ENCODE peak calls at places on chromosome 22, in five cellular contexts. E, T, Q, L and Z are unnamed samples.

GRCh38 chr22:40422558-40423245 is 52.3 kb downstream of the SGSM3 start:
- DNase-seq in T (no peak), E (no peak), L (no peak), Q (no peak), Z (no peak)

GRCh38 chr22:26273011-26273675 is 103.9 kb downstream of the SEZ6L start:
- DNase-seq in L (no peak), T (no peak), Q (no peak), E (no peak), Z (no peak)

GRCh38 chr22:22400099-22400498 is 108.4 kb downstream of the ZNF280B start:
- DNase-seq in T (no peak), L (no peak), Q (no peak), E (no peak), Z (no peak)

GRCh38 chr22:33579448-33580093 is 340.7 kb downstream of the LARGE1 start:
- DNase-seq in L (peak), T (peak), Q (peak), E (peak), Z (peak)

GRCh38 chr22:33389927-33390326 is 331.7 kb upstream of the SYN3 start:
- DNase-seq in Q (no peak), T (no peak), L (no peak), E (no peak), Z (no peak)

GRCh38 chr22:41929158-41929896 is 2.7 kb upstream of the TNFRSF13C start:
- DNase-seq in T (no peak), Q (no peak), E (no peak), L (no peak), Z (no peak)

GRCh38 chr22:44618400-44618799 is 83.6 kb upstream of the PRR5 start:
- DNase-seq in T (no peak), L (no peak), E (no peak), Q (no peak), Z (no peak)

GRCh38 chr22:47408409-47408808 is 646.0 kb downstream of the TBC1D22A start:
- DNase-seq in L (no peak), T (no peak), E (no peak), Q (no peak), Z (peak)

GRCh38 chr22:43910178-43910695 is 13.4 kb upstream of the PNPLA3 start:
- DNase-seq in T (no peak), L (no peak), E (no peak), Q (no peak), Z (no peak)

GRCh38 chr22:31973739-31974138 is 29.4 kb downstream of the YWHAH start:
- DNase-seq in T (peak), L (no peak), Q (peak), E (peak), Z (no peak)

GRCh38 chr22:43289976-43290663 is 53.1 kb downstream of the SCUBE1 start:
- DNase-seq in L (no peak), E (no peak), T (no peak), Q (no peak), Z (peak)

GRCh38 chr22:29202231-29203192 is 3.2 kb upstream of the EMID1 start:
- DNase-seq in E (peak), T (peak), L (peak), Q (peak), Z (peak)

GRCh38 chr22:31912402-31912733 is 32.0 kb upstream of the YWHAH start:
- DNase-seq in L (no peak), E (no peak), T (no peak), Q (no peak), Z (no peak)

GRCh38 chr22:47292546-47293320 is 530.3 kb downstream of the TBC1D22A start:
- DNase-seq in Q (no peak), T (no peak), E (no peak), L (no peak), Z (no peak)

GRCh38 chr22:46036558-46037408 is 59.8 kb upstream of the WNT7B start:
- DNase-seq in L (no peak), T (peak), E (peak), Q (no peak), Z (peak)

GRCh38 chr22:39545310-39546063 is 12.9 kb upstream of the RPS19BP1 start:
- DNase-seq in Q (peak), E (peak), L (no peak), T (no peak), Z (no peak)

GRCh38 chr22:46738642-46738960 is 549 bp upstream of the CERK start:
- DNase-seq in E (no peak), T (no peak), Q (no peak), L (no peak), Z (no peak)

GRCh38 chr22:42691440-42691839 is 29.2 kb downstream of the A4GALT start:
- DNase-seq in L (no peak), T (no peak), Q (no peak), E (no peak), Z (no peak)

GRCh38 chr22:32649515-32650200 is 151.8 kb upstream of the TIMP3 start:
- DNase-seq in Q (peak), T (no peak), E (no peak), L (no peak), Z (no peak)

GRCh38 chr22:29306175-29306829 is at the start of gene GAS2L1:
- DNase-seq in Q (peak), E (peak), L (peak), T (peak), Z (peak)

GRCh38 chr22:39134366-39135091 is 18.0 kb downstream of the CBX7 start:
- DNase-seq in E (no peak), Q (no peak), L (no peak), T (no peak), Z (no peak)

GRCh38 chr22:41982886-41983285 is 13.6 kb downstream of the SEPTIN3 start:
- DNase-seq in Q (no peak), T (no peak), L (no peak), E (no peak), Z (no peak)

GRCh38 chr22:19291218-19291579 is 320 bp downstream of the CLTCL1 start:
- DNase-seq in Q (peak), L (no peak), E (peak), T (peak), Z (peak)

GRCh38 chr22:45678961-45679912 is 7.6 kb downstream of the ATXN10 start:
- DNase-seq in T (no peak), L (no peak), E (no peak), Q (no peak), Z (no peak)

GRCh38 chr22:44440224-44441160 is 57.5 kb downstream of the RTL6 start:
- DNase-seq in L (no peak), E (no peak), Q (no peak), T (peak), Z (no peak)

GRCh38 chr22:48101704-48102103 is 1339.3 kb downstream of the TBC1D22A start:
- DNase-seq in T (peak), Q (no peak), L (no peak), E (no peak), Z (no peak)

GRCh38 chr22:42434748-42435425 is 2.7 kb upstream of the NFAM1 start:
- DNase-seq in T (no peak), L (no peak), Q (no peak), E (no peak), Z (no peak)

GRCh38 chr22:21980547-21980946 is 2.0 kb downstream of the TOP3B start:
- DNase-seq in L (no peak), T (no peak), E (no peak), Q (no peak), Z (no peak)

GRCh38 chr22:31753005-31753633 is 700 bp upstream of the DEPDC5 start:
- DNase-seq in L (no peak), E (peak), T (peak), Q (peak), Z (peak)

GRCh38 chr22:42074153-42074750 is at the start of gene PHETA2:
- DNase-seq in E (peak), T (peak), Q (peak), L (peak), Z (peak)

GRCh38 chr22:34416321-34416900 is 496.1 kb upstream of the LARGE1 start:
- DNase-seq in Q (no peak), L (no peak), T (no peak), E (no peak), Z (no peak)

GRCh38 chr22:22772883-22773282 is 114.7 kb upstream of the IGLL5 start:
- DNase-seq in T (no peak), E (no peak), L (no peak), Q (no peak), Z (no peak)

GRCh38 chr22:29359469-29359868 is 28.9 kb downstream of the AP1B1 start:
- DNase-seq in L (no peak), Q (peak), E (peak), T (peak), Z (peak)

GRCh38 chr22:46425011-46425410 is 89.5 kb downstream of the TRMU start:
- DNase-seq in L (no peak), E (no peak), Q (no peak), T (no peak), Z (no peak)

GRCh38 chr22:48921411-48921903 is 906.2 kb downstream of the BRD1 start:
- DNase-seq in T (no peak), E (no peak), L (no peak), Q (no peak), Z (no peak)

DNA sequence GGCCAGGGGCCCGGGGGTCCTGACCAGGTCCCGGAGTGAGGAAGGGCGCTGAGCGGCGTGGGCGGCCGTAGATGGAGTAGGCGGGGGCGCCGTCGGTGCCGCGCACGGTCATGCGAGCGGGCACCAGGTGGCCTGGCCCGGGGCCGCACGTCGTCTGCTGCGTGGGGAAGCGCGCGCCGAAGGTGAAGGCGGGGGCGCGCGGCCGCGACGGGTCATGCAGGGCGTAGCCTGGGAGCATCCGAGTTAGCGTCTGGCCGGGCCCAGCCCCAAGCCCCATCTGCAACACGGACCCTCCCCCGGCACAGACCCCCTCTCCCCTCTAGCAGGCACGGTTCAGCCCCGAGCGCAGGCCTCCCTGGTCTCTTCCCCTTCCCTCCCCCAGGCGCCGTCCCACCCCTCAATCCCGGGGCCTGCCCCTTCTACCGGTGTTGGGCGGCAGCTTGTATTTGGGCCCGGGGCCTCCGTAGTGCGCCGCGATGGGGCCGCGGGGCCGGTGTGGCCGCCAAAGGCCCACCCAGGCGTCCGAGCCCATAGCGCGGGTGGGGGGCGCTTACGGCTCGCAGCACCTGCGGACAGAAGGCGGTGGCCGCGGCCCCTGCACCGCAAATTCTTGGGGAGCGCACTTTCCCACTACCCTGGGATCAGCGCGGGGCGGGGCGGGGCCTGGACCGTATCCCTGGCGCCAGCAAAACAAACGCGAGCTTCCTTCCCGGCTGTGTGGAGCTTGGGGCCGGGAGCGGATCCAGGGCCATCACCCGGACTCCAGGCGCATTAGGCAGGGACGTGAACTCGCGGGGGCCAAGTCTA is 1.9 kb upstream of the TYMP start:
- DNase-seq in Q (peak), T (peak), E (peak), L (peak), Z (peak)
- TF ChIP-seq POLR2A in Q (no peak), T (peak), E (peak), L (peak), Z (no peak)

GRCh38 chr22:37904572-37905533 is 1.2 kb upstream of the MICALL1 start:
- DNase-seq in E (peak), Q (peak), T (peak), L (no peak), Z (peak)
- TF ChIP-seq POLR2A in E (no peak), Q (no peak), T (no peak), L (no peak), Z (peak)

GRCh38 chr22:30426395-30427353 is 1.1 kb downstream of the MTFP1 start:
- DNase-seq in L (peak), Q (peak), E (peak), T (peak), Z (peak)
- TF ChIP-seq POLR2A in L (no peak), Q (no peak), E (no peak), T (no peak), Z (no peak)

GRCh38 chr22:18024276-18024939 is at the start of gene MICAL3:
- DNase-seq in T (peak), E (peak), Q (peak), L (peak), Z (peak)

GRCh38 chr22:18022851-18023250 is 1.5 kb downstream of the MICAL3 start:
- DNase-seq in T (no peak), L (no peak), E (no peak), Q (no peak), Z (peak)

GRCh38 chr22:18021431-18021830 is 2.9 kb downstream of the MICAL3 start:
- DNase-seq in Q (no peak), T (no peak), E (no peak), L (no peak), Z (no peak)

GRCh38 chr22:18024956-18025720 is 777 bp upstream of the MICAL3 start:
- DNase-seq in E (no peak), L (no peak), Q (no peak), T (no peak), Z (no peak)

GRCh38 chr22:18023509-18024275 is 669 bp downstream of the MICAL3 start:
- DNase-seq in Q (peak), E (peak), T (peak), L (peak), Z (peak)
- TF ChIP-seq POLR2A in Q (no peak), E (peak), T (peak), L (no peak), Z (peak)

GRCh38 chr22:37747090-37747714 is 50.4 kb downstream of the TRIOBP start:
- DNase-seq in Q (peak), T (no peak), E (no peak), L (no peak), Z (peak)

GRCh38 chr22:37744589-37744988 is 47.7 kb downstream of the TRIOBP start:
- DNase-seq in Q (no peak), L (no peak), E (no peak), T (no peak), Z (no peak)

GRCh38 chr22:37745548-37746365 is 48.9 kb downstream of the TRIOBP start:
- DNase-seq in Q (peak), T (peak), E (peak), L (peak), Z (peak)

GRCh38 chr22:37747715-37748100 is 50.9 kb downstream of the TRIOBP start:
- DNase-seq in T (no peak), L (no peak), Q (no peak), E (no peak), Z (no peak)

DNA sequence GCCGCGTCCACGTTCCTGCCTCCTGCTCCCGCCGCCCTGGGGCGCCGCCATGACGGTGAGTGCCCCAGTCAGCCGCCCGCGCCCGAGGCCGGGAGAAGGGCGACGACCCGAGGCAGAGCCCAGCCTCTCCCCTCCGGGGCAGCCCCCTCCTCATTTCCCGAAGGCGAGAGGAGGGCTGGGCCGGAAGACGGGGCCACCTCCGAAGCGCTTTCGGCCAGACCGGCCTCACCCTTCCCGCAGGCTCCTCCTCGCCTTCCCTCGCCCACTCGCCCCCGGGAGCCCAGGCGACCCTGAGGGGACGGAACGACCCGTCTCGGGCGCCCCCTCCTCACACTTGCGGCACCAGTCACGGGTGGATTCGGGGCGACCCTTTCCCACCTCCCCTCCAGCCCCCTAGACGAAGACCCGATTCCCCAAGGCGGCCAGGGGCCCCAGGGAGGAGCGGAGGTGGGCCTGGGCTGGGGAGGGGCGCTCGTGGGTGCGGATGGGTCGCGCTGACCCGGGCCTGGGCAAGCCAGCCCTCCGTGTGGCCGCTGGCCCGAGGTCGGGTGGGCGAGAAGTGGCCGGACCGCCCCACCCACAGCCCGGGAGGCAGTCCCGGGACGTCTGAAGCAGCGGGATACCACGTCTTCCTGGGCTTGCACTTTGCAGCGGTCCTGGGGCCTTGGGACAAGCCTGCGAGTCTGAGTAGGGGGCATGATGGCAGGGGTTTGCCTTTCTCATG is 49.7 kb downstream of the TRIOBP start:
- DNase-seq in E (no peak), T (no peak), Q (peak), L (peak), Z (no peak)
- TF ChIP-seq POLR2A in E (no peak), T (no peak), Q (no peak), L (no peak), Z (peak)

GRCh38 chr22:20494978-20495860 is at the start of gene KLHL22:
- DNase-seq in E (peak), Q (peak), T (no peak), L (peak), Z (peak)

GRCh38 chr22:20498913-20499312 is 3.3 kb upstream of the KLHL22 start:
- DNase-seq in E (no peak), Q (no peak), L (no peak), T (no peak), Z (no peak)

GRCh38 chr22:20497426-20497825 is 1.8 kb upstream of the KLHL22 start:
- DNase-seq in Q (no peak), L (no peak), T (no peak), E (no peak), Z (no peak)

GRCh38 chr22:20499769-20500168 is 4.2 kb upstream of the KLHL22 start:
- DNase-seq in T (no peak), E (no peak), L (no peak), Q (no peak), Z (no peak)

GRCh38 chr22:20495861-20496681 is 476 bp upstream of the KLHL22 start:
- DNase-seq in T (peak), L (peak), E (peak), Q (peak), Z (peak)
- TF ChIP-seq POLR2A in T (peak), L (no peak), E (peak), Q (no peak), Z (peak)

DNA sequence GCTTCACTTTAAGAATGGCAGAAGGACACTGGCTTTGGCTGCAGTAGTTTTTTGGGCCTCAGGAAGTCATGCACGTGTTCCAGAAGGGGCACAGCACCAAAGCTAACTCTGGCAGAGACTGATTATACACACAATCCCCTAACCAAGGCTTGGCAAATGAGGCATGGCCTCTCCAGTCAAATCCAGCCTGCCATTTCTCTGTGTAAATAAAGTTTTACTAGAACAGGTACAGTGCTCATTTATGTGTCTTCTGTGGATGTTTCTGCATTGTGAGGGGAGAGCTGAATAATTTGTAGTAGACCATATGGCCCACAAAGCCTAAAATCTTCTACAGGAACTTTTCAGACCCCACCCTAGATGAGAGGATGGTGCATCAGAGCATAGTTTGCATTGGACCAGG is 46.4 kb upstream of the MN1 start:
- DNase-seq in L (no peak), Q (no peak), T (no peak), E (no peak), Z (peak)
- TF ChIP-seq POLR2A in L (no peak), Q (no peak), T (no peak), E (no peak), Z (no peak)

DNA sequence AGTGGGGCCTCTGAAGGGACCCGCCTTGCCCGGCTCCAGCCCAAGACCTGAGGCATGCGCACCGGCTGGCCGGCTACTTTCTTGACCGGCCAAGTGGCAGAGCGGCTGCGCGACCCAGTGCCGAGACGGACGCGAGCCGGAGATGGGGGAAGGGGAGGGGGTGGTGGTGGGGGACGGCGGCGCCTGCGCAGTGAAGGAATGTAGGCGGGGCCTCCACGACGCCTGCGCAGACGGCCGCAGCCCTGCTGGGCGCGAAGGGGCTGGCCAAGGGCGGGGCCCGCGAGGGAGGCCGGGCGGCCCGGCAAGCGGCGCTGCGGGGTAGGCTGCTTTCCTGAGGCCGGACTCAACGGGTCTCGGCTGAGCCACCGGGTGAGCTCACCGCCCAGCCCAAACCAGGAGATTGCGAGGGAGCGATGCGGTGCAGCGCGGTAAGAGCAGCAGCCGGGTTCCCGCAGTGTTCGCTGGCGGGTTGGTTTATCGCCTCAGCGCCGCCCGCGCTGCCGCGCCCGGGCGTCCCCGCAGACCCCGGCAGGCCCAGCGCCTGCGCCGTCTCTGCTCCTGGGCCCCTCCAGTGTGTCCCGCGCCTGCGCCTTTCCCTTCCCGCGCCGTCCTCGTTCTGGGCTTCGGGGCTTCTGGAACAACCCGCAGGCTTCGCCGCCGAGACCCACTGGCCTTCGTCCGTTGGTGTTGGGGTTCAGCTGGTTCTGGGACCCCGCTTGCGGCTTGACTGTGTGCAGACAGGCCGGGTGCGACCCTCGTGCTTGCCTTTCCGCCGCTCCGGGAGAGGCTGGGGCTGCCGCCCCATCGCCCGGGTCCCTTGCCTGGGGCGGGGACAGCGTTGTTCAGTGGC is at the start of gene SPECC1L:
- DNase-seq in Q (peak), E (peak), L (peak), T (peak), Z (peak)
- TF ChIP-seq POLR2A in Q (peak), E (peak), L (peak), T (peak), Z (peak)

GRCh38 chr22:35431483-35432205 is 31.7 kb downstream of the MCM5 start:
- DNase-seq in Q (no peak), T (no peak), E (no peak), L (no peak), Z (no peak)
- TF ChIP-seq POLR2A in Q (no peak), T (no peak), E (no peak), L (no peak), Z (no peak)